ENCODE peak calls at places on chromosomes 7 and 10, in eight cellular contexts. C is A673, B is caudate nucleus, P is AG04450, J is cardiac muscle cell, S is left ventricle myocardium inferior, M is lung, W is A549. I is an unnamed sample.

GRCh38 chr10:11757820-11758463 is 15.8 kb downstream of the ECHDC3 start:
- DNase-seq in J (peak), B (peak), C (peak), W (peak), M (peak), P (peak), S (peak), I (peak)

GRCh38 chr10:130136214-130137076 is at the start of gene GLRX3:
- DNase-seq in P (no peak), W (peak), B (peak), M (peak), J (peak), C (peak), S (peak), I (peak)

GRCh38 chr7:154767194-154767593 is 235.7 kb downstream of the PAXIP1 start:
- DNase-seq in M (no peak), W (no peak), S (no peak), C (no peak), J (no peak), P (no peak), B (no peak), I (no peak)

GRCh38 chr7:101234636-101235035 is 3.0 kb downstream of the CLDN15 start:
- DNase-seq in P (no peak), J (no peak), M (no peak), C (no peak), W (no peak), S (no peak), B (no peak), I (peak)

GRCh38 chr10:61232780-61233179 is 220.4 kb downstream of the TMEM26 start:
- DNase-seq in J (no peak), W (no peak), C (no peak), S (no peak), B (no peak), P (no peak), M (no peak), I (no peak)

GRCh38 chr7:156962145-156962544 is 12.6 kb downstream of the NOM1 start:
- DNase-seq in M (no peak), C (no peak), J (no peak), P (no peak), S (no peak), W (no peak), B (no peak), I (no peak)

GRCh38 chr10:125235093-125236069 is 75.0 kb upstream of the CTBP2 start:
- DNase-seq in B (no peak), C (no peak), W (no peak), S (no peak), M (no peak), P (no peak), J (no peak), I (no peak)

GRCh38 chr7:64494912-64495461 is 67.9 kb downstream of the ZNF680 start:
- DNase-seq in B (peak), C (no peak), W (no peak), J (peak), M (no peak), S (no peak), P (no peak), I (no peak)

GRCh38 chr7:50332241-50333176 is 28.0 kb downstream of the IKZF1 start:
- DNase-seq in P (no peak), B (no peak), J (no peak), M (no peak), S (no peak), W (no peak), C (peak), I (no peak)

GRCh38 chr7:147509052-147509480 is 1081.5 kb upstream of the C7orf33 start:
- DNase-seq in B (no peak), C (peak), M (no peak), P (no peak), J (peak), W (peak), S (no peak), I (no peak)

GRCh38 chr10:110488124-110488681 is 9.5 kb upstream of the DUSP5 start:
- DNase-seq in B (no peak), M (no peak), W (peak), J (peak), S (no peak), C (no peak), P (no peak), I (no peak)

GRCh38 chr10:75250934-75251333 is 15.2 kb upstream of the COMTD1 start:
- DNase-seq in S (no peak), B (no peak), P (no peak), J (no peak), W (no peak), M (no peak), C (no peak), I (no peak)

GRCh38 chr10:62744136-62744535 is 60.4 kb upstream of the ADO start:
- DNase-seq in J (no peak), C (no peak), W (no peak), P (no peak), B (no peak), S (no peak), M (no peak), I (no peak)

GRCh38 chr10:59625842-59626522 is 83.7 kb downstream of the SLC16A9 start:
- DNase-seq in P (peak), C (peak), W (peak), S (no peak), J (peak), M (no peak), B (peak), I (peak)

GRCh38 chr7:11458736-11459483 is 373.1 kb downstream of the THSD7A start:
- DNase-seq in W (peak), S (no peak), P (peak), M (no peak), C (peak), J (peak), B (no peak), I (no peak)

DNA sequence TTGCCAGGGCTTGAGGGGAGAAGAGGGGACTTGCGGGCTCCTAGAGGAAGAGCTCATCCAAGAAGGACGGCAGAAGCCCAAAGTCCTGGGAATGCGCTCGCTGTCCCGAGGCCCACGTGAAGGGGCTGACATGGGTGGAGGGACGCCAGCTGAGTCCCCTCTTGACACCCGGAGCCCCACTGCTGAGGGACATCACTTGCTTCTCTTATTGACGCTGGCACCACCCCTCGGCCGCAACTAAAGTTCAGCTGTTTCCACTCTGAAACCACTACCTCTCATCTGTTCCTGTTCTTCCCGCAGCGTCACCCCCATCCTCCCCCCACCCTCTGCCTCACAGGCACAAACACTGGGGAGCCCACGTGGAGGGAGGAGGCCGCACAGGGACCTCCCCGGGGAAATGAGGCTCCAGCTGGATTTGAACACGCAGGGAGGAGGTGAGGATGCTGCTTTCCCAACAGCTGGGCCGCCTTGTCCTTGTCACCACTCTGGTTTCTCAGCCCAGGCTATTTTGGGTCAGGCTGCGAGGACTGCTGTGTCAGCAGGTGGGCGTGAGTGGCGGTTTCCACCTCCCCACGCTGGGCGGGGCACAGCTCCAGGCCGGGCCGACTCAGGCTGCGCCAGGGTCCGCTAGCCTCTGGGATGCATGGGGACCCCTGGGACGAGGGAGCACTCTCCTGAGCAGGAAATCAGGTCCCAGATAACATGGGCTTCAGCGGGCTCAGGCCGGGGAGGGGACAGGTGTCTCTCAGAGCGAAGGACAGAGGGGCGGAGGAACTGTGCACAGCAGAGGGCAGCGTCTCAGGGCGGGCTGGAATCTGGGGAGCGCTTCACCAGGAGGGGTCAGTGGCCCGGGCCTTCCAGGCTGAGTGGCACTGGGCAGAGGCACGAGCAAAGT is 156.3 kb downstream of the ZNF248 start:
- DNase-seq in S (no peak), W (no peak), B (no peak), M (no peak), P (no peak), J (no peak), C (no peak), I (no peak)
- H3K27ac ChIP-seq in S (no peak), W (no peak), B (no peak), M (no peak), P (no peak), J (no peak), C (no peak), I (no peak)

DNA sequence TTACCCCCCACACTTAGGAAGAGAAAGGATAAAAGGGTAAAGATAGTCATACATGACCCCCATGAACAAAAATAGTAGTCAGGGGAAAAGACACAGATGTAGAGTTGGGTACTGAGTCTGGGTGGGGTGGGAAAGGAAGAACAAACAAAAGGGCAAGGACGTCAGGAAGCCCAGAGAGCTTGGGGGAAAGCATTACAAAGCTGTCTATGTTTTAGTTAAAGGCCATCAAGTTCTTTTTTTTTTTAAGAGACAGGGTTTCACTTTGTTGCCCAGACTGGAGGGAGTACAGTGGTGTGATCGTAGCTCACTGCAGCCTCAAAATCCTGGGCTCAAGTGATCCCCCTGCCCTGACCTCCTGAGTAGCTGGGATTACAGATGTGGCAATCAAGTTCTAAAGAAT is 98.4 kb upstream of the PDLIM1 start:
- DNase-seq in J (no peak), C (no peak), P (no peak), W (no peak), B (no peak), M (no peak), S (no peak), I (no peak)
- H3K27ac ChIP-seq in J (no peak), C (no peak), P (no peak), W (no peak), B (peak), M (no peak), S (peak), I (no peak)

GRCh38 chr7:13948019-13948781 is 41.3 kb downstream of the ETV1 start:
- DNase-seq in S (no peak), C (no peak), P (no peak), M (no peak), J (no peak), B (no peak), W (no peak), I (no peak)

GRCh38 chr7:13947535-13947934 is 41.9 kb downstream of the ETV1 start:
- DNase-seq in S (no peak), W (no peak), C (no peak), P (no peak), J (no peak), B (no peak), M (no peak), I (no peak)

GRCh38 chr7:13946181-13946580 is 43.3 kb downstream of the ETV1 start:
- DNase-seq in J (peak), W (no peak), P (peak), M (no peak), C (no peak), B (no peak), S (no peak), I (no peak)

GRCh38 chr7:13949450-13949849 is 40.0 kb downstream of the ETV1 start:
- DNase-seq in M (no peak), W (no peak), C (no peak), B (no peak), P (no peak), J (no peak), S (no peak), I (no peak)

DNA sequence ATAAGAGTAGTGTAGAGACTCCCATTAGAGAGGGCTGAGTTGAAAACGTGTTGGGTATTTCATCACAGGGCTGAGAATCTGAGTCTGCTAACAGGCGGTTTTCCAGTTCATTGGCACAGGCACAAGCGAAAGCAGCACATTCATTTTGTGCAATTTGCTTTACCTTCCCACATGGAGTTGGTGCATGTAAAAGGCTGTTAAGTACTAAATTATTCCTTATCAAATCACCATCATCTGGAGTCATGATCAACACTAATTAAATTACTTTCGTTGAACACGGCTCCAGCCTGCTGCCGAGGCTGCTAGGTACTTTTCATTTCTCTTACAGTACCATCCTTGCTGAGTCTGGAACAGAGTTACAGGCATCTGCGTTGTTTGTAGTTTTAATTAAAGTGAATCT is 43.8 kb downstream of the ETV1 start:
- DNase-seq in M (peak), J (peak), S (no peak), W (no peak), C (peak), P (no peak), B (no peak), I (no peak)
- H3K27ac ChIP-seq in M (peak), J (no peak), S (no peak), W (no peak), C (no peak), P (no peak), B (no peak), I (no peak)

DNA sequence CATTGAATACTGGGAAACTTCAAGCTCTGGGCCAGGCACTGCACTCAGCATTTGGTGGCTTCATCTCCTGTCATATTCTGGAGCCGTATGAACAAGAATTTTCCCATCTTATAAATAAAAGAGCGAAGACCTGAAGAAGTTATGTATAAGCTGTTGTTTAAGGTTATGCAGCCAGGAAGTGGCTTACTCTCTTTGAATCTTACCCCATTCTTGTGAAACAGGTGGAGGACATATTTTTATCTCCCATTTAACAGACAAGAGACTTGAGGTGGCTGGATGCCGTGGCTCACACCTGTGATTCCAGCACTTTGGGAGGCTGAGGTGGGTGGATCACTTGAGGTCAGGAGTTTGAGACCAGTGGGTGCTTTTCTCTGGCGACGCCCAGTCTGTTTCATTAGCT is 85.6 kb downstream of the GRK5 start:
- DNase-seq in B (no peak), C (no peak), P (no peak), S (no peak), W (no peak), J (no peak), M (no peak), I (peak)
- H3K27ac ChIP-seq in B (no peak), C (no peak), P (no peak), S (peak), W (no peak), J (no peak), M (no peak), I (peak)

GRCh38 chr7:3042861-3043489 is 692 bp downstream of the CARD11 start:
- DNase-seq in C (no peak), M (no peak), P (no peak), S (no peak), B (no peak), W (no peak), J (no peak), I (no peak)
- H3K27ac ChIP-seq in C (no peak), M (no peak), P (no peak), S (no peak), B (no peak), W (peak), J (no peak), I (no peak)

DNA sequence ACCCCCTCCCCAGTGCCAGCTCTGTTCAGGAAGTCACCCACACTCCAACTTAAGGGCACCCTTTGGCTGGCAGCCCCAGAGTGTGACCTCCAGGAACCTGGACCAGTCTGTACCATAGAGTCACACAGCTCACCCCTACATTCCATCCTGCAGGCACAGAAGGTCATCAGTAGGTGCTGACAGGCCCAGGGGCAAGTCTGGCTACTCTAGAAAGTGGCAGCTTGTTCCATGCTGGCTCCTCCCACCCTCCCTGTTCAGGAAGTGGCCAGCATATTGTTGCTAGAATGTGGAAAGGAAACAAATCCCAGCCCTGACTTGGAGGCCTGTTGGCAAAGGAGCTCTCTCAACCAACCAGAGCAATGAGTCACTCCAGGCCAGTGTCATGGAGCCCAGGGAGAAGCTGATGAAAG is 3.2 kb upstream of the NCOA4 start:
- DNase-seq in B (no peak), C (peak), P (peak), W (peak), S (no peak), J (peak), M (no peak), I (peak)
- H3K27ac ChIP-seq in B (no peak), C (no peak), P (peak), W (no peak), S (no peak), J (no peak), M (no peak), I (no peak)

DNA sequence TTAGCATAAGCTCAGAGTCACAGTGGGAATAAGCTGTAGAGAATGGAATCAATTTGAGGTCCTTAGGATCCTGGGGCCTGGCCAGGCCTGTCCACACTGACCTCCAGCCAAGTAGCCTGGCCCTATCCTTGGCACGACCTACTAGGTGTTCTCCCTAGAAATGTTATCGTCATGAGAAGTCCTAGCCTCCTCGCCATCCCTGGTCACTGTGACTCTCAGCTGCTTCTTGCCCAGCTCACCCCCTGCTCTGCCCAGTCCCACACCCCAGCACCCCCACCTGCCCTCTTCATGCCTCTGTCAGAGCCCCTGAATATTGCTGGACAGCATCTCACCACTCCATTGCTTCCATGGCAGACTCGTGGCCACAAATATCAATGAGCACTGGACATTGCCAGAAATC is 7.8 kb upstream of the KCP start:
- DNase-seq in J (no peak), S (no peak), P (no peak), C (no peak), M (no peak), B (no peak), W (no peak), I (no peak)
- H3K27ac ChIP-seq in J (no peak), S (no peak), P (no peak), C (no peak), M (no peak), B (no peak), W (no peak), I (no peak)

GRCh38 chr7:70042533-70042932 is 444.3 kb downstream of the AUTS2 start:
- DNase-seq in M (no peak), J (peak), C (peak), W (no peak), B (no peak), S (no peak), P (no peak), I (no peak)
- H3K27ac ChIP-seq in M (no peak), J (no peak), C (peak), W (no peak), B (no peak), S (no peak), P (no peak), I (no peak)

GRCh38 chr10:77599651-77600050 is 38.0 kb downstream of the KCNMA1 start:
- DNase-seq in C (no peak), B (no peak), S (no peak), M (no peak), P (no peak), W (no peak), J (no peak), I (no peak)
- H3K27ac ChIP-seq in C (no peak), B (no peak), S (no peak), M (no peak), P (no peak), W (no peak), J (no peak), I (no peak)

GRCh38 chr10:133049639-133050038 is 38.1 kb upstream of the ADGRA1 start:
- DNase-seq in J (no peak), S (no peak), P (no peak), M (no peak), W (no peak), B (no peak), C (no peak), I (no peak)
- H3K27ac ChIP-seq in J (no peak), S (no peak), P (no peak), M (no peak), W (no peak), B (no peak), C (no peak), I (no peak)